ENCODE peak calls at places on chromosomes 3 and 15, in four cellular contexts. One of them, this sample, is unnamed.

GRCh38 chr15:38558714-38559059 is 5.9 kb downstream of the RASGRP1 start:
- DNase-seq in astrocyte of the spinal cord: no peak
- DNase-seq in CD4-positive, alpha-beta T cell: no peak
- DNase-seq in CD8-positive, alpha-beta T cell: no peak
- DNase-seq in this sample: peak; percentile 18

GRCh38 chr3:10021856-10022775 is 4.1 kb upstream of the FANCD2 start:
- DNase-seq in astrocyte of the spinal cord: no peak
- DNase-seq in CD4-positive, alpha-beta T cell: no peak
- DNase-seq in CD8-positive, alpha-beta T cell: no peak
- DNase-seq in this sample: no peak

GRCh38 chr3:61650276-61650675 is 88.9 kb downstream of the PTPRG start:
- DNase-seq in astrocyte of the spinal cord: peak; percentile 92
- DNase-seq in CD4-positive, alpha-beta T cell: no peak
- DNase-seq in CD8-positive, alpha-beta T cell: no peak
- DNase-seq in this sample: peak; percentile 89

GRCh38 chr3:74001481-74001880 is 376.7 kb upstream of the PDZRN3 start:
- DNase-seq in astrocyte of the spinal cord: no peak
- DNase-seq in CD4-positive, alpha-beta T cell: no peak
- DNase-seq in CD8-positive, alpha-beta T cell: no peak
- DNase-seq in this sample: no peak

GRCh38 chr3:190053919-190054672 is 66.6 kb downstream of the P3H2 start:
- DNase-seq in astrocyte of the spinal cord: peak; percentile 78
- DNase-seq in CD4-positive, alpha-beta T cell: no peak
- DNase-seq in CD8-positive, alpha-beta T cell: no peak
- DNase-seq in this sample: peak; percentile 83

GRCh38 chr3:9098716-9099675 is 135.7 kb upstream of the RAD18 start:
- DNase-seq in astrocyte of the spinal cord: no peak
- DNase-seq in CD4-positive, alpha-beta T cell: no peak
- DNase-seq in CD8-positive, alpha-beta T cell: no peak
- DNase-seq in this sample: no peak

GRCh38 chr3:64539451-64540196 is 148.2 kb downstream of the ADAMTS9 start:
- DNase-seq in astrocyte of the spinal cord: peak; percentile 67
- DNase-seq in CD4-positive, alpha-beta T cell: no peak
- DNase-seq in CD8-positive, alpha-beta T cell: no peak
- DNase-seq in this sample: no peak

GRCh38 chr3:45596290-45596791 is 1.8 kb downstream of the LIMD1 start:
- DNase-seq in astrocyte of the spinal cord: no peak
- DNase-seq in CD4-positive, alpha-beta T cell: no peak
- DNase-seq in CD8-positive, alpha-beta T cell: no peak
- DNase-seq in this sample: no peak

GRCh38 chr3:58532794-58533220 is 4.2 kb downstream of the ACOX2 start:
- DNase-seq in astrocyte of the spinal cord: peak; percentile 71
- DNase-seq in CD4-positive, alpha-beta T cell: peak; percentile 79
- DNase-seq in CD8-positive, alpha-beta T cell: peak; percentile 60
- DNase-seq in this sample: peak; percentile 71

GRCh38 chr15:39514933-39515332 is 65.9 kb upstream of the THBS1 start:
- DNase-seq in astrocyte of the spinal cord: no peak
- DNase-seq in CD4-positive, alpha-beta T cell: no peak
- DNase-seq in CD8-positive, alpha-beta T cell: no peak
- DNase-seq in this sample: no peak

GRCh38 chr3:42804113-42804830 is at the start of gene HIGD1A:
- DNase-seq in astrocyte of the spinal cord: peak; percentile 94
- DNase-seq in CD4-positive, alpha-beta T cell: peak; percentile 93
- DNase-seq in CD8-positive, alpha-beta T cell: peak; percentile 82
- DNase-seq in this sample: peak; percentile 96

GRCh38 chr15:74203914-74204431 is 1.4 kb upstream of the STRA6 start:
- DNase-seq in astrocyte of the spinal cord: peak; percentile 84
- DNase-seq in CD4-positive, alpha-beta T cell: no peak
- DNase-seq in CD8-positive, alpha-beta T cell: no peak
- DNase-seq in this sample: peak; percentile 95

GRCh38 chr3:17032407-17033034 is 147.8 kb downstream of the PLCL2 start:
- DNase-seq in astrocyte of the spinal cord: peak; percentile 54
- DNase-seq in CD4-positive, alpha-beta T cell: no peak
- DNase-seq in CD8-positive, alpha-beta T cell: no peak
- DNase-seq in this sample: peak; percentile 39

GRCh38 chr3:15241341-15241740 is 35.3 kb downstream of the CAPN7 start:
- DNase-seq in astrocyte of the spinal cord: no peak
- DNase-seq in CD4-positive, alpha-beta T cell: no peak
- DNase-seq in CD8-positive, alpha-beta T cell: no peak
- DNase-seq in this sample: no peak

GRCh38 chr15:99275525-99276128 is 24.3 kb downstream of the LRRC28 start:
- DNase-seq in astrocyte of the spinal cord: no peak
- DNase-seq in CD4-positive, alpha-beta T cell: no peak
- DNase-seq in CD8-positive, alpha-beta T cell: no peak
- DNase-seq in this sample: no peak

GRCh38 chr3:161171639-161172552 is 49.2 kb upstream of the NMD3 start:
- DNase-seq in astrocyte of the spinal cord: peak; percentile 30
- DNase-seq in CD4-positive, alpha-beta T cell: no peak
- DNase-seq in CD8-positive, alpha-beta T cell: no peak
- DNase-seq in this sample: peak; percentile 33
- TF ChIP-seq CTCF in astrocyte of the spinal cord: peak; percentile 29
- TF ChIP-seq CTCF in CD4-positive, alpha-beta T cell: no peak
- TF ChIP-seq CTCF in CD8-positive, alpha-beta T cell: no peak
- TF ChIP-seq CTCF in this sample: peak; percentile 54

DNA sequence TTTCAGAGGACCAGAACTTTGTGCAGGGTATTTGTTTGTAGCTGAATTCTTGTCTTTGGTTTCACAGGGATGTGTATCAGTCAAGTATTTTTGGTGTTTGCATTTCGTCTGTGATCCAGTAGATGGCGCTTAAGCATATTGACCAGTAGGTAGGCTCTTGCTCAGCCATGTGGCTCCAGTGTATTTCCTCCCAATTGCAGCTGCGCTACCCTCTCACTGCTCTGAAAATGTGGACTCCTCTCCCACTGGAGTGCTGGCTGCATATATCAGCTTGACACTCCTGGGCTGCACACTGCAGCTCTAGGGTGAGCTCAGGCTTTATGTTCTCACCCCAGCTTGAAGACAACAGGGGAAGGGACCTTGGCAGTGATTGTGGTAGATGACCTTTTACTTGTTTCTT is 1264.3 kb upstream of the ALCAM start:
- DNase-seq in astrocyte of the spinal cord: peak; percentile 61
- DNase-seq in CD4-positive, alpha-beta T cell: no peak
- DNase-seq in CD8-positive, alpha-beta T cell: no peak
- DNase-seq in this sample: peak; percentile 12
- TF ChIP-seq CTCF in astrocyte of the spinal cord: peak; percentile 70
- TF ChIP-seq CTCF in CD4-positive, alpha-beta T cell: no peak
- TF ChIP-seq CTCF in CD8-positive, alpha-beta T cell: no peak
- TF ChIP-seq CTCF in this sample: peak; percentile 30

DNA sequence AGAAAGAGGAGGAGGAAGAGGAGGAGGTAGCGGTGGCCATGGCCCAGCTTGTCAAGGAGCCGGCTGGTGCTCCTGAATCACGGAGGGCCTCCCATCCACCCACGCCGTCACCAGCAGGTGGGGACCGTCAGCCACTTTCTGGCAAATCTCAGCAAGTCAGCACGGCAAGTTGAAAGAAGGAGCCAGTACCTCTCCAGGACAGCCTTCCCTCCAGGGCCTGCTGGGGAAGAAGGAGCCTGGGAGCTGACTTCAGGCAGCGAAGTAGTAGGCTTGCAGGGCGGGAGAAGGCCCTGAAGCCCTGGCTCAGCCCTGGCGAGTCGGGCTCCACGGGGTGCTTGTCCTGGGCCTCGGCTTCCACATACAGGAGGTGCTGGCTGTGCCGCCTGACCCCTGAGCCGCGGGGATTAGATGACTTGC is 99.2 kb upstream of the TRPM1 start:
- DNase-seq in astrocyte of the spinal cord: peak; percentile 49
- DNase-seq in CD4-positive, alpha-beta T cell: peak; percentile 77
- DNase-seq in CD8-positive, alpha-beta T cell: peak; percentile 52
- DNase-seq in this sample: peak; percentile 85
- TF ChIP-seq CTCF in astrocyte of the spinal cord: peak; percentile 52
- TF ChIP-seq CTCF in CD4-positive, alpha-beta T cell: peak; percentile 57
- TF ChIP-seq CTCF in CD8-positive, alpha-beta T cell: peak; percentile 51
- TF ChIP-seq CTCF in this sample: peak; percentile 76

GRCh38 chr3:32155117-32155516 is 48.7 kb downstream of the GPD1L start:
- DNase-seq in astrocyte of the spinal cord: no peak
- DNase-seq in CD4-positive, alpha-beta T cell: no peak
- DNase-seq in CD8-positive, alpha-beta T cell: no peak
- DNase-seq in this sample: no peak

GRCh38 chr3:32153414-32154016 is 47.1 kb downstream of the GPD1L start:
- DNase-seq in astrocyte of the spinal cord: no peak
- DNase-seq in CD4-positive, alpha-beta T cell: no peak
- DNase-seq in CD8-positive, alpha-beta T cell: no peak
- DNase-seq in this sample: no peak

GRCh38 chr3:32157600-32158264 is 51.3 kb downstream of the GPD1L start:
- DNase-seq in astrocyte of the spinal cord: no peak
- DNase-seq in CD4-positive, alpha-beta T cell: no peak
- DNase-seq in CD8-positive, alpha-beta T cell: no peak
- DNase-seq in this sample: no peak

GRCh38 chr3:32148356-32148755 is 41.9 kb downstream of the GPD1L start:
- DNase-seq in astrocyte of the spinal cord: no peak
- DNase-seq in CD4-positive, alpha-beta T cell: no peak
- DNase-seq in CD8-positive, alpha-beta T cell: no peak
- DNase-seq in this sample: no peak

DNA sequence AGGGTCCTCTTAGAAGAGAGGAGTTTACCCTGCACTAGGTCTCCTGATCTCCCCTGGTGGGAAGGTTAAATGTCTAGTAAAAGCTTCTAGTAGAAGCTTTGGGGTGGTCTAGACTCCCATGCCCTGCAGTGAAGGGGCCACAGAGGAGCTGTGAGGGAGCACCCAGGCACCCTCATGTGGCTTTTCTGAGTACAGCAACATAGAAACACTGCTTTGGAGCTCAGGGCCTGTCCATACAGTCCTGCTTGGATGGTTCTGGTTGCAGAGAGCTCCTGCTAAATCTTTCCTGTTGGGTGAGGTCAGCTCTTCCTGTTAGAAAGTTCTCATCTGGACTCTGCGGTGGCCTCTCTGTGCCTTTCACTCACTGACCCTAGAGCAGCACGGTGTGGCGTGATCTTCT is 47.8 kb downstream of the GPD1L start:
- DNase-seq in astrocyte of the spinal cord: no peak
- DNase-seq in CD4-positive, alpha-beta T cell: no peak
- DNase-seq in CD8-positive, alpha-beta T cell: no peak
- DNase-seq in this sample: peak; percentile 25
- TF ChIP-seq CTCF in astrocyte of the spinal cord: peak; percentile 42
- TF ChIP-seq CTCF in CD4-positive, alpha-beta T cell: no peak
- TF ChIP-seq CTCF in CD8-positive, alpha-beta T cell: no peak
- TF ChIP-seq CTCF in this sample: peak; percentile 63

DNA sequence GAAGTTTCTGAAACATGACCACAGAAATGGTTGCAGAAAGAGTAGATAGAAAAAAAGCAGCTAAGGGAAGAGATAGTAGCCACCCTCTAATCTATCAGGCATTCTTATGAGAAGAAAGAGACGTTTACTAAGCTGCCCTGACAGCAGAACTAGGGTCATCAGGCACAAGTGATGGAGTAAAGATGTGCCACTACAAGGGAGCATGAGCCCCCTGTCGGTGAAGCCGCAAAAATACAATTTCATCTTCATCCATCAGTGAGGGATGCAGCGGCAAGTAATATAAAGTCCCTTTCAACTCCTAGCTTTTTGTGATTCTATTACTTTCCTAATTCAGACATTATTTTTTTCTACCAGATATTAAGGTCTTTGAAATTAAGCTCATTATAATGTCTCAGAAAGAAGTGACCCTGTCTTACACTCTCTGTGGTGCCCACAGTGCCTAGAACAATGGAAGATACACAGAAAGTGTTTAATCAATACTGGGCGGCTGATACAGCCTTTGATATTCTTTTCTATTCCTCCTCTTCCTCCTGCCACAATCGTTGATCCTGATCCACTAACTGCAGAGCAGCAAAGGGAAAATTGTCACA is 651.6 kb downstream of the NTRK3 start:
- DNase-seq in astrocyte of the spinal cord: no peak
- DNase-seq in CD4-positive, alpha-beta T cell: no peak
- DNase-seq in CD8-positive, alpha-beta T cell: no peak
- DNase-seq in this sample: peak; percentile 34
- TF ChIP-seq CTCF in astrocyte of the spinal cord: peak; percentile 44
- TF ChIP-seq CTCF in CD4-positive, alpha-beta T cell: no peak
- TF ChIP-seq CTCF in CD8-positive, alpha-beta T cell: no peak
- TF ChIP-seq CTCF in this sample: peak; percentile 64

DNA sequence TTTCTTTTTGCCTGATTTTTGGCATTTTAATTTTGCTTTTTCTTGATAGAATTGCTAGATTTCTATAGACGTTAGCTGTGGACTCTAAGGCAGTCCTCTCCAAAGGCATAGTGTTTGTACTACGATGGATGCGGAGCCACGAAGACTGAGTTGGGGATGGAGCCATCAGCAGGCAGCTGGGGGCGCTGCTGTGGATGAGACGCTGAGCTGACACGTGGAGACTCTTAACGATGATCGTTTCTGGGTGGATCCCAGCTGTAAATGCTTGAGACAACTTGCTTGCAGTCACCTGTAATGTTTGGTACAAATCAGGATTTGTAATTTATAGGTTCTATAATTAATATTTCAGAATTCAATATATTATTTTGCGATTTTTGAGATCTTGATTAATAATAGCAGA is 13.3 kb upstream of the PPP1R2 start:
- DNase-seq in astrocyte of the spinal cord: no peak
- DNase-seq in CD4-positive, alpha-beta T cell: no peak
- DNase-seq in CD8-positive, alpha-beta T cell: no peak
- DNase-seq in this sample: peak; percentile 21
- TF ChIP-seq CTCF in astrocyte of the spinal cord: peak; percentile 40
- TF ChIP-seq CTCF in CD4-positive, alpha-beta T cell: peak; percentile 46
- TF ChIP-seq CTCF in CD8-positive, alpha-beta T cell: peak; percentile 24
- TF ChIP-seq CTCF in this sample: peak; percentile 47

DNA sequence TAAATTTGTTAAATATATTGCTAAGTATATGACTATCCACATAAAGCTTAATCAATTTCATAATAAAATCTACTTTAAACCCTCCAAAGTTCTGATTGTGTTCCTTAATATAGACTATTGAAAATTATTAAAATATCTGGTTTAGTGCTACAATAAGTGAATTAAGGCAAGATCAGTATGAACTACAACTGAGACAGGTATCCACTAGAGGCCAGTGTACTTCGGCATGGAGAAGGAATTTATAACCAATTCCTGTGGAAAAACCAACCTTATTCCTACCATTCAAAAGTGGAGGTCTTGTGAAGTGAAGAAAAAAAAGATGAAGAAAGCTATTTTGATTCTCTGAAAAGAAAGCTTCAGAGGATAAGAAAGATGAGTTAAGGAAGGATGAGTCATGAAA is 237.7 kb downstream of the SUCLG2 start:
- DNase-seq in astrocyte of the spinal cord: peak; percentile 13
- DNase-seq in CD4-positive, alpha-beta T cell: no peak
- DNase-seq in CD8-positive, alpha-beta T cell: no peak
- DNase-seq in this sample: no peak
- TF ChIP-seq CTCF in astrocyte of the spinal cord: peak; percentile 42
- TF ChIP-seq CTCF in CD4-positive, alpha-beta T cell: no peak
- TF ChIP-seq CTCF in CD8-positive, alpha-beta T cell: no peak
- TF ChIP-seq CTCF in this sample: peak; percentile 17